ENCODE peak calls at places on chromosomes 5 and 9, in nine cellular contexts. W is astrocyte, B is heart right ventricle, Z is MM.1S, S is left ventricle myocardium inferior, E is tibial nerve, X is endodermal cell, T is uterus, P is A549. A is an unnamed sample.

GRCh38 chr9:125932012-125932411 is 184.8 kb downstream of the PBX3 start:
- DNase-seq in W (peak), B (no peak), Z (no peak), S (no peak), E (no peak), X (no peak), T (peak), P (peak), A (no peak)

GRCh38 chr9:134724912-134725604 is 83.5 kb downstream of the COL5A1 start:
- DNase-seq in W (no peak), B (no peak), Z (no peak), S (no peak), E (no peak), X (no peak), T (no peak), P (no peak), A (no peak)

GRCh38 chr5:119468286-119468685 is 16.0 kb downstream of the HSD17B4 start:
- DNase-seq in W (no peak), B (no peak), Z (no peak), S (no peak), E (no peak), X (no peak), T (no peak), P (no peak), A (no peak)

GRCh38 chr9:109411069-109411761 is 86.9 kb downstream of the PTPN3 start:
- DNase-seq in W (no peak), B (no peak), Z (no peak), S (no peak), E (no peak), X (no peak), T (no peak), P (no peak), A (no peak)

GRCh38 chr5:106205916-106206571 is 1464.7 kb downstream of the EFNA5 start:
- DNase-seq in W (no peak), B (no peak), Z (no peak), S (no peak), E (no peak), X (no peak), T (no peak), P (no peak), A (no peak)

GRCh38 chr5:175479125-175479881 is 943 bp downstream of the SFXN1 start:
- DNase-seq in W (no peak), B (no peak), Z (peak), S (no peak), E (no peak), X (no peak), T (no peak), P (no peak), A (no peak)

GRCh38 chr5:143435207-143435657 is 31.7 kb upstream of the NR3C1 start:
- DNase-seq in W (no peak), B (no peak), Z (peak), S (no peak), E (peak), X (no peak), T (no peak), P (no peak), A (no peak)

GRCh38 chr5:111869681-111870080 is 112.7 kb upstream of the NREP start:
- DNase-seq in W (no peak), B (no peak), Z (no peak), S (no peak), E (no peak), X (no peak), T (no peak), P (no peak), A (no peak)

GRCh38 chr5:62937661-62938558 is 359.3 kb downstream of the LRRC70 start:
- DNase-seq in W (peak), B (no peak), Z (no peak), S (no peak), E (peak), X (no peak), T (no peak), P (no peak), A (no peak)

GRCh38 chr9:124485936-124486335 is 21.3 kb downstream of the NR5A1 start:
- DNase-seq in W (no peak), B (no peak), Z (no peak), S (no peak), E (no peak), X (no peak), T (no peak), P (no peak), A (no peak)

GRCh38 chr5:14706615-14707021 is 42.1 kb downstream of the OTULIN start:
- DNase-seq in W (peak), B (no peak), Z (no peak), S (no peak), E (no peak), X (no peak), T (no peak), P (no peak), A (no peak)

GRCh38 chr5:3741372-3741770 is 145.7 kb downstream of the IRX1 start:
- DNase-seq in W (peak), B (no peak), Z (no peak), S (no peak), E (no peak), X (no peak), T (no peak), P (peak), A (no peak)

GRCh38 chr5:175548899-175549311 is 70.5 kb downstream of the SFXN1 start:
- DNase-seq in W (no peak), B (no peak), Z (no peak), S (no peak), E (no peak), X (peak), T (no peak), P (no peak), A (no peak)

GRCh38 chr5:16994576-16994975 is 58.5 kb upstream of the MYO10 start:
- DNase-seq in W (no peak), B (no peak), Z (no peak), S (no peak), E (no peak), X (peak), T (no peak), P (no peak), A (no peak)

GRCh38 chr5:53616939-53617549 is 56.6 kb downstream of the NDUFS4 start:
- DNase-seq in W (peak), B (no peak), Z (no peak), S (no peak), E (no peak), X (no peak), T (no peak), P (no peak), A (no peak)

GRCh38 chr9:73011346-73011745 is 58.5 kb upstream of the ALDH1A1 start:
- DNase-seq in W (peak), B (no peak), Z (no peak), S (no peak), E (peak), X (no peak), T (no peak), P (no peak), A (no peak)

GRCh38 chr9:91427873-91428272 is 4.2 kb upstream of the NFIL3 start:
- DNase-seq in W (peak), B (no peak), Z (peak), S (no peak), E (no peak), X (no peak), T (no peak), P (no peak), A (no peak)

GRCh38 chr9:101333923-101334702 is 50.7 kb downstream of the BAAT start:
- DNase-seq in W (no peak), B (no peak), Z (no peak), S (no peak), E (no peak), X (no peak), T (no peak), P (no peak), A (no peak)

GRCh38 chr9:72951043-72951442 is 1.8 kb downstream of the ALDH1A1 start:
- DNase-seq in W (no peak), B (no peak), Z (no peak), S (no peak), E (no peak), X (no peak), T (no peak), P (no peak), A (no peak)

GRCh38 chr9:81665514-81665838 is 23.9 kb downstream of the TLE1 start:
- DNase-seq in W (no peak), B (no peak), Z (no peak), S (no peak), E (no peak), X (peak), T (no peak), P (no peak), A (no peak)

GRCh38 chr5:149381986-149382338 is 2.9 kb upstream of the IL17B start:
- DNase-seq in W (no peak), B (peak), Z (peak), S (peak), E (peak), X (peak), T (peak), P (peak), A (no peak)

GRCh38 chr5:110956280-110956912 is 115.1 kb upstream of the TSLP start:
- DNase-seq in W (no peak), B (no peak), Z (no peak), S (no peak), E (no peak), X (peak), T (no peak), P (no peak), A (no peak)

GRCh38 chr5:43295202-43295601 is 18.0 kb downstream of the HMGCS1 start:
- DNase-seq in W (no peak), B (no peak), Z (no peak), S (no peak), E (no peak), X (no peak), T (no peak), P (no peak), A (no peak)

GRCh38 chr9:134494905-134495304 is 146.7 kb upstream of the COL5A1 start:
- DNase-seq in W (no peak), B (no peak), Z (no peak), S (no peak), E (no peak), X (no peak), T (no peak), P (no peak), A (no peak)

GRCh38 chr5:8114597-8115266 is 245.8 kb downstream of the MTRR start:
- DNase-seq in W (no peak), B (no peak), Z (no peak), S (no peak), E (no peak), X (peak), T (no peak), P (no peak), A (no peak)

GRCh38 chr5:7886849-7887460 is 18.0 kb downstream of the MTRR start:
- DNase-seq in W (peak), B (no peak), Z (peak), S (no peak), E (no peak), X (no peak), T (no peak), P (peak), A (no peak)

GRCh38 chr9:89000281-89000875 is 9.1 kb downstream of the S1PR3 start:
- DNase-seq in W (no peak), B (no peak), Z (no peak), S (no peak), E (no peak), X (no peak), T (no peak), P (no peak), A (no peak)

GRCh38 chr5:72407541-72407940 is 87.4 kb downstream of the PTCD2 start:
- DNase-seq in W (no peak), B (no peak), Z (no peak), S (no peak), E (no peak), X (no peak), T (no peak), P (no peak), A (no peak)

GRCh38 chr5:134223406-134224251 is 2.2 kb downstream of the PPP2CA start:
- DNase-seq in W (no peak), B (no peak), Z (no peak), S (no peak), E (no peak), X (no peak), T (no peak), P (no peak), A (no peak)
- H3K4me3 ChIP-seq in W (peak), B (peak), Z (peak), S (peak), E (peak), X (peak), T (peak), P (peak), A (peak)

GRCh38 chr9:136052991-136053756 is 41.9 kb downstream of the NACC2 start:
- DNase-seq in W (no peak), B (no peak), Z (no peak), S (no peak), E (no peak), X (peak), T (no peak), P (no peak), A (no peak)
- H3K27ac ChIP-seq in W (peak), B (peak), Z (no peak), S (peak), E (peak), X (peak), T (peak), P (peak), A (peak)

GRCh38 chr9:121074370-121075250 is at the start of gene CNTRL:
- DNase-seq in W (peak), B (peak), Z (peak), S (peak), E (peak), X (peak), T (peak), P (peak), A (peak)

GRCh38 chr9:121071356-121071755 is 3.4 kb upstream of the CNTRL start:
- DNase-seq in W (no peak), B (no peak), Z (peak), S (no peak), E (no peak), X (no peak), T (no peak), P (no peak), A (no peak)

GRCh38 chr9:121073038-121073437 is 1.7 kb upstream of the CNTRL start:
- DNase-seq in W (peak), B (peak), Z (no peak), S (peak), E (peak), X (no peak), T (peak), P (no peak), A (no peak)

DNA sequence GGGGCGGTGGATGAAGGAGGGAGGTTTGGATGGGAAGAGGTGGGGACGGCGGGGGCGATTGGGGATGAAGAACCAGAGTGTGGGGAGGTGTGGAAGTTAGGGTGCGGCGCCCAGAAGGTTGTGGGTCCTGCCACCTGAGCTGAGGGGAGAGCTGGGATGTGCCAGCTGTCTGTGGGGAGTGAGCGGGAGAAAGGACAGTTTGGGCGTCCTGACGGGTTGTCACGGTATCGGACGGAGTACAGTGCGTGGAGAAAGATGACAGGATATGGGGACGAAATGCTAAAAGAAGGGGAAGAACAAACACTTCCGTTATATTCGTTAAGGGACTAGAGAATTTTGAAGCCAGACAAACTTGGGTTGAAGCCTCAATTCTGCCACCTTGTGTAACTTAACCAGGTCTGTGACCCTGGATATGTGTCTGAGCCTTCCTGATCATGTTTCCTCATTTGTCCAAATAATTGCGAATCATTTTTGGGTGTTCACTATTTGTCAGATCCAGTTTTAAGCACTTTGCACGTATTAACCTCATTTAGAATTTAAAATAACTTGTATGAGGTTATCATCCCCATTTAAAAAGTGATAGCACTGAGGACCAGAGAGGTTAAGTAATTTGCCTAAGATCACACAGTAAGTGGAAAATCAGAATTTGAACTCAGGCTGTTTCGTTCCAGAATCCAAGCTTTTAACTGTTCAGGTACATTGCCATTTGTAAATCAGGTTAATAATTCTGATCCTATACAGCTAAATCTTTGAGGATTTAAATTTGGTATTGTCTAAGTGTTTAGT is 689 bp downstream of the CNTRL start:
- DNase-seq in W (no peak), B (no peak), Z (peak), S (no peak), E (no peak), X (no peak), T (no peak), P (no peak), A (no peak)
- TF ChIP-seq CTCF in W (no peak), B (no peak), Z (peak), S (no peak), E (no peak), X (no peak), T (no peak), P (no peak), A (no peak)

GRCh38 chr5:113292535-113292934 is 142.3 kb downstream of the TSSK1B start:
- DNase-seq in W (no peak), B (no peak), Z (peak), S (no peak), E (no peak), X (no peak), T (no peak), P (no peak), A (no peak)
- H3K4me3 ChIP-seq in W (peak), B (no peak), Z (peak), S (peak), E (no peak), X (peak), T (no peak), P (no peak), A (peak)

GRCh38 chr5:52392321-52392720 is 395.4 kb upstream of the ITGA1 start:
- DNase-seq in W (no peak), B (no peak), Z (no peak), S (no peak), E (no peak), X (no peak), T (no peak), P (no peak), A (no peak)
- H3K27ac ChIP-seq in W (no peak), B (no peak), Z (no peak), S (no peak), E (no peak), X (no peak), T (no peak), P (no peak), A (no peak)

GRCh38 chr5:133365326-133365725 is 247.0 kb downstream of the FSTL4 start:
- DNase-seq in W (no peak), B (no peak), Z (no peak), S (no peak), E (no peak), X (peak), T (no peak), P (no peak), A (no peak)
- TF ChIP-seq CTCF in W (no peak), B (no peak), Z (peak), S (peak), E (peak), X (peak), T (no peak), P (peak), A (no peak)